ENCODE peak calls at places on chromosomes 13 and 19, in five cellular contexts. K is mesothelial cell of epicardium, J is SHP77 treated with DMSO at 0.1 percent for 48 hours, H is KG1, L is AG20443. W is an unnamed sample.
A peak's percentile ranks its signal among the peaks of the same experiment; 100 is the strongest.

GRCh38 chr13:21297914-21298831 is 121.7 kb downstream of the MRPL57 start:
- DNase-seq in K (peak; percentile 77), J (peak; percentile 65), H (peak; percentile 83), L (peak; percentile 98), W (peak; percentile 87)

GRCh38 chr19:48244289-48244688 is 11.4 kb downstream of the CARD8 start:
- DNase-seq in K (no peak), J (no peak), H (peak; percentile 49), L (no peak), W (peak; percentile 60)

GRCh38 chr19:21586341-21587116 is 81.1 kb downstream of the ZNF429 start:
- DNase-seq in K (no peak), J (no peak), H (no peak), L (no peak), W (peak; percentile 40)

GRCh38 chr19:1169921-1170885 is 3.9 kb downstream of the SBNO2 start:
- DNase-seq in K (no peak), J (no peak), H (no peak), L (peak; percentile 58), W (no peak)

GRCh38 chr19:54708781-54709180 is 15.5 kb upstream of the KIR3DL3 start:
- DNase-seq in K (no peak), J (no peak), H (no peak), L (no peak), W (no peak)

GRCh38 chr13:44487989-44488388 is 88.1 kb downstream of the TSC22D1 start:
- DNase-seq in K (no peak), J (no peak), H (no peak), L (no peak), W (no peak)

GRCh38 chr13:26992951-26993490 is 178.6 kb downstream of the USP12 start:
- DNase-seq in K (no peak), J (no peak), H (no peak), L (no peak), W (no peak)

GRCh38 chr13:75357576-75358295 is 124.2 kb downstream of the TBC1D4 start:
- DNase-seq in K (no peak), J (peak; percentile 5), H (no peak), L (peak; percentile 65), W (peak; percentile 67)

GRCh38 chr19:1860821-1861598 is 2.4 kb downstream of the KLF16 start:
- DNase-seq in K (no peak), J (no peak), H (no peak), L (no peak), W (no peak)

GRCh38 chr13:71865858-71866172 is 1.2 kb downstream of the DACH1 start:
- DNase-seq in K (no peak), J (no peak), H (no peak), L (peak; percentile 10), W (no peak)

GRCh38 chr19:11460207-11460606 is 20.6 kb downstream of the ELAVL3 start:
- DNase-seq in K (no peak), J (no peak), H (no peak), L (no peak), W (no peak)

GRCh38 chr13:41917641-41918040 is 43.3 kb downstream of the VWA8 start:
- DNase-seq in K (no peak), J (no peak), H (no peak), L (peak; percentile 33), W (peak; percentile 30)

GRCh38 chr19:58400638-58400915 is 5.1 kb downstream of the RNF225 start:
- DNase-seq in K (no peak), J (no peak), H (no peak), L (no peak), W (no peak)

GRCh38 chr19:48698046-48698445 is 2.3 kb downstream of the FUT2 start:
- DNase-seq in K (no peak), J (no peak), H (no peak), L (peak; percentile 73), W (no peak)

GRCh38 chr19:1074512-1075283 is 7.7 kb downstream of the ARHGAP45 start:
- DNase-seq in K (no peak), J (peak; percentile 39), H (peak; percentile 66), L (no peak), W (peak; percentile 91)

GRCh38 chr13:21326155-21327030 is 132.7 kb downstream of the ZDHHC20 start:
- DNase-seq in K (no peak), J (no peak), H (no peak), L (peak; percentile 82), W (no peak)

GRCh38 chr13:67416047-67416925 is 186.2 kb upstream of the PCDH9 start:
- DNase-seq in K (no peak), J (no peak), H (no peak), L (peak; percentile 67), W (no peak)

GRCh38 chr13:50209646-50210045 is 194.4 kb downstream of the KCNRG start:
- DNase-seq in K (no peak), J (no peak), H (no peak), L (no peak), W (no peak)

GRCh38 chr13:42477588-42478190 is 96.3 kb upstream of the TNFSF11 start:
- DNase-seq in K (no peak), J (no peak), H (no peak), L (no peak), W (no peak)